ENCODE peak calls at places on chromosomes 4 and X, in nine cellular contexts. E is activated CD8-positive, alpha-beta memory T cell treated with anti-CD3 and anti-CD28 coated beads, Interleukin-2, amount 50 U/mL, for 4 hours; X is NCI-H345; N is neural progenitor cell; U is C1 segment of cervical spinal cord; Z is COR-L47; Y is ACHN; D is nephron progenitor cell; T is WTC11. O is an unnamed sample.

GRCh38 chr4:184732126-184732525 is 1.8 kb downstream of the CENPU start:
- DNase-seq in E (no peak), X (peak), N (no peak), U (no peak), Z (no peak), Y (no peak), D (no peak), T (no peak), O (peak)

GRCh38 chrX:85941275-85941674 is 106.1 kb downstream of the CHM start:
- DNase-seq in E (no peak), X (no peak), N (no peak), U (no peak), Z (no peak), Y (peak), D (no peak), T (no peak), O (no peak)

GRCh38 chr4:154529737-154530136 is 20.5 kb downstream of the PLRG1 start:
- DNase-seq in E (no peak), X (no peak), N (no peak), U (no peak), Z (no peak), Y (no peak), D (no peak), T (no peak), O (no peak)

GRCh38 chr4:87981505-87981904 is 6.0 kb downstream of the SPP1 start:
- DNase-seq in E (no peak), X (no peak), N (peak), U (no peak), Z (no peak), Y (no peak), D (no peak), T (no peak), O (no peak)

GRCh38 chrX:96791559-96791958 is 92.1 kb upstream of the RPA4 start:
- DNase-seq in E (no peak), X (no peak), N (no peak), U (no peak), Z (no peak), Y (no peak), D (no peak), T (no peak), O (no peak)

GRCh38 chr4:7519638-7520373 is 85.1 kb upstream of the PSAPL1 start:
- DNase-seq in E (no peak), X (no peak), N (peak), U (no peak), Z (no peak), Y (no peak), D (no peak), T (no peak), O (no peak)

GRCh38 chr4:126264839-126265238 is 950.1 kb downstream of the FAT4 start:
- DNase-seq in E (no peak), X (no peak), N (no peak), U (no peak), Z (no peak), Y (peak), D (no peak), T (no peak), O (no peak)

GRCh38 chr4:76782837-76783236 is 115.1 kb downstream of the SOWAHB start:
- DNase-seq in E (no peak), X (no peak), N (no peak), U (no peak), Z (no peak), Y (peak), D (no peak), T (no peak), O (no peak)

GRCh38 chrX:51035746-51036145 is 125.2 kb downstream of the BMP15 start:
- DNase-seq in E (no peak), X (no peak), N (no peak), U (no peak), Z (no peak), Y (no peak), D (no peak), T (no peak), O (no peak)

GRCh38 chrX:128807367-128807766 is 715.9 kb downstream of the SMARCA1 start:
- DNase-seq in E (no peak), X (no peak), N (no peak), U (no peak), Z (no peak), Y (no peak), D (no peak), T (no peak), O (peak)

GRCh38 chr4:1049591-1049905 is 38.1 kb downstream of the FGFRL1 start:
- DNase-seq in E (peak), X (peak), N (peak), U (no peak), Z (no peak), Y (no peak), D (no peak), T (no peak), O (no peak)

GRCh38 chrX:15564981-15565579 is 35.7 kb downstream of the ACE2 start:
- DNase-seq in E (no peak), X (peak), N (peak), U (peak), Z (peak), Y (peak), D (peak), T (peak), O (peak)

GRCh38 chr4:69576251-69576877 is 63.1 kb downstream of the UGT2A2 start:
- DNase-seq in E (no peak), X (no peak), N (no peak), U (no peak), Z (no peak), Y (no peak), D (no peak), T (no peak), O (no peak)

O was measured in NCI-H69.